ENCODE peak calls at places on chromosomes 3 and 15, in nine cellular contexts. R is esophagus squamous epithelium, U is nucleus accumbens, T is osteocyte, B is NT2/D1, N is NCI-H2171 treated with DMSO at 0.1 percent for 48 hours, Y is left ventricle myocardium superior, Q is ACHN, X is colonic mucosa. H is an unnamed sample.
A peak's percentile ranks its signal among the peaks of the same experiment; 100 is the strongest.

GRCh38 chr3:40021338-40021737 is 211.9 kb downstream of the MYRIP start:
- DNase-seq in R (no peak), U (no peak), T (no peak), B (no peak), N (no peak), Y (no peak), Q (no peak), X (no peak), H (no peak)

GRCh38 chr3:119604878-119605277 is 7.2 kb downstream of the PLA1A start:
- DNase-seq in R (no peak), U (no peak), T (no peak), B (no peak), N (no peak), Y (no peak), Q (no peak), X (no peak), H (no peak)

GRCh38 chr3:73687081-73688004 is 62.6 kb upstream of the PDZRN3 start:
- DNase-seq in R (no peak), U (no peak), T (no peak), B (no peak), N (no peak), Y (no peak), Q (no peak), X (no peak), H (no peak)

GRCh38 chr3:129602730-129603560 is 3.5 kb downstream of the PLXND1 start:
- DNase-seq in R (no peak), U (no peak), T (peak; percentile 92), B (no peak), N (peak; percentile 7), Y (peak; percentile 82), Q (peak; percentile 73), X (no peak), H (peak; percentile 87)

GRCh38 chr15:68596691-68597090 is 17.9 kb downstream of the CORO2B start:
- DNase-seq in R (no peak), U (no peak), T (no peak), B (no peak), N (no peak), Y (no peak), Q (no peak), X (no peak), H (peak; percentile 47)

GRCh38 chr15:75661041-75661778 is 13.5 kb downstream of the SNX33 start:
- DNase-seq in R (peak; percentile 24), U (no peak), T (peak; percentile 94), B (no peak), N (no peak), Y (peak; percentile 89), Q (peak; percentile 87), X (peak; percentile 78), H (peak; percentile 88)

GRCh38 chr15:49300856-49301255 is 122.2 kb upstream of the FGF7 start:
- DNase-seq in R (no peak), U (no peak), T (no peak), B (no peak), N (no peak), Y (no peak), Q (no peak), X (no peak), H (no peak)

GRCh38 chr3:15919971-15920370 is 122.2 kb upstream of the ANKRD28 start:
- DNase-seq in R (no peak), U (no peak), T (no peak), B (no peak), N (no peak), Y (no peak), Q (no peak), X (no peak), H (no peak)

GRCh38 chr15:28884151-28884940 is 1.4 kb upstream of the APBA2 start:
- DNase-seq in R (no peak), U (no peak), T (no peak), B (no peak), N (peak; percentile 25), Y (no peak), Q (no peak), X (no peak), H (no peak)

GRCh38 chr15:41115088-41115651 is 910 bp downstream of the INO80 start:
- DNase-seq in R (no peak), U (no peak), T (no peak), B (peak; percentile 15), N (peak; percentile 59), Y (no peak), Q (peak; percentile 46), X (no peak), H (no peak)